ENCODE peak calls at places on chromosomes 7 and 10, in nine cellular contexts. One of them, this sample, is unnamed.

GRCh38 chr10:127937915-127938440 is 31.1 kb downstream of the PTPRE start:
- DNase-seq in neural progenitor cell: no peak
- DNase-seq in left lung: no peak
- DNase-seq in memory B cell: no peak
- DNase-seq in M059J: no peak
- DNase-seq in CD14-positive monocyte: no peak
- DNase-seq in heart left ventricle: no peak
- DNase-seq in MM.1S: no peak
- DNase-seq in T-helper 2 cell: no peak
- DNase-seq in this sample: no peak

GRCh38 chr7:534959-535358 is 15.3 kb upstream of the PDGFA start:
- DNase-seq in neural progenitor cell: no peak
- DNase-seq in left lung: no peak
- DNase-seq in memory B cell: no peak
- DNase-seq in M059J: no peak
- DNase-seq in CD14-positive monocyte: no peak
- DNase-seq in heart left ventricle: no peak
- DNase-seq in MM.1S: no peak
- DNase-seq in T-helper 2 cell: no peak
- DNase-seq in this sample: no peak

GRCh38 chr7:24724451-24725190 is 32.6 kb downstream of the GSDME start:
- DNase-seq in neural progenitor cell: no peak
- DNase-seq in left lung: no peak
- DNase-seq in memory B cell: no peak
- DNase-seq in M059J: no peak
- DNase-seq in CD14-positive monocyte: no peak
- DNase-seq in heart left ventricle: no peak
- DNase-seq in MM.1S: no peak
- DNase-seq in T-helper 2 cell: no peak
- DNase-seq in this sample: no peak

GRCh38 chr7:22156205-22156604 is 200.7 kb downstream of the RAPGEF5 start:
- DNase-seq in neural progenitor cell: no peak
- DNase-seq in left lung: no peak
- DNase-seq in memory B cell: no peak
- DNase-seq in M059J: peak
- DNase-seq in CD14-positive monocyte: no peak
- DNase-seq in heart left ventricle: no peak
- DNase-seq in MM.1S: no peak
- DNase-seq in T-helper 2 cell: no peak
- DNase-seq in this sample: no peak

GRCh38 chr10:8594711-8595110 is 540.2 kb downstream of the GATA3 start:
- DNase-seq in neural progenitor cell: no peak
- DNase-seq in left lung: no peak
- DNase-seq in memory B cell: no peak
- DNase-seq in M059J: no peak
- DNase-seq in CD14-positive monocyte: no peak
- DNase-seq in heart left ventricle: no peak
- DNase-seq in MM.1S: no peak
- DNase-seq in T-helper 2 cell: no peak
- DNase-seq in this sample: no peak

GRCh38 chr10:131834152-131834810 is 66.5 kb upstream of the PPP2R2D start:
- DNase-seq in neural progenitor cell: no peak
- DNase-seq in left lung: peak
- DNase-seq in memory B cell: no peak
- DNase-seq in M059J: no peak
- DNase-seq in CD14-positive monocyte: peak
- DNase-seq in heart left ventricle: no peak
- DNase-seq in MM.1S: no peak
- DNase-seq in T-helper 2 cell: no peak
- DNase-seq in this sample: peak

GRCh38 chr10:122122493-122122892 is 133.5 kb downstream of the TACC2 start:
- DNase-seq in neural progenitor cell: no peak
- DNase-seq in left lung: no peak
- DNase-seq in memory B cell: no peak
- DNase-seq in M059J: no peak
- DNase-seq in CD14-positive monocyte: no peak
- DNase-seq in heart left ventricle: no peak
- DNase-seq in MM.1S: no peak
- DNase-seq in T-helper 2 cell: no peak
- DNase-seq in this sample: no peak

GRCh38 chr10:124842721-124843120 is 41.1 kb downstream of the ABRAXAS2 start:
- DNase-seq in neural progenitor cell: no peak
- DNase-seq in left lung: no peak
- DNase-seq in memory B cell: no peak
- DNase-seq in M059J: peak
- DNase-seq in CD14-positive monocyte: no peak
- DNase-seq in heart left ventricle: no peak
- DNase-seq in MM.1S: no peak
- DNase-seq in T-helper 2 cell: no peak
- DNase-seq in this sample: no peak

GRCh38 chr10:119030421-119031250 is 1.1 kb downstream of the NANOS1 start:
- DNase-seq in neural progenitor cell: peak
- DNase-seq in left lung: peak
- DNase-seq in memory B cell: peak
- DNase-seq in M059J: peak
- DNase-seq in CD14-positive monocyte: no peak
- DNase-seq in heart left ventricle: peak
- DNase-seq in MM.1S: peak
- DNase-seq in T-helper 2 cell: peak
- DNase-seq in this sample: no peak

GRCh38 chr10:3926675-3927525 is 141.9 kb upstream of the KLF6 start:
- DNase-seq in neural progenitor cell: no peak
- DNase-seq in left lung: no peak
- DNase-seq in memory B cell: no peak
- DNase-seq in M059J: no peak
- DNase-seq in CD14-positive monocyte: no peak
- DNase-seq in heart left ventricle: no peak
- DNase-seq in MM.1S: no peak
- DNase-seq in T-helper 2 cell: no peak
- DNase-seq in this sample: no peak

GRCh38 chr7:8176370-8177081 is 85.4 kb downstream of the ICA1 start:
- DNase-seq in neural progenitor cell: no peak
- DNase-seq in left lung: peak
- DNase-seq in memory B cell: peak
- DNase-seq in M059J: no peak
- DNase-seq in CD14-positive monocyte: peak
- DNase-seq in heart left ventricle: no peak
- DNase-seq in MM.1S: peak
- DNase-seq in T-helper 2 cell: peak
- DNase-seq in this sample: no peak

GRCh38 chr7:157991351-157991750 is 596.3 kb downstream of the PTPRN2 start:
- DNase-seq in neural progenitor cell: no peak
- DNase-seq in left lung: no peak
- DNase-seq in memory B cell: no peak
- DNase-seq in M059J: no peak
- DNase-seq in CD14-positive monocyte: peak
- DNase-seq in heart left ventricle: no peak
- DNase-seq in MM.1S: no peak
- DNase-seq in T-helper 2 cell: no peak
- DNase-seq in this sample: no peak

GRCh38 chr7:44808914-44809393 is 12.5 kb downstream of the PPIA start:
- DNase-seq in neural progenitor cell: no peak
- DNase-seq in left lung: no peak
- DNase-seq in memory B cell: no peak
- DNase-seq in M059J: no peak
- DNase-seq in CD14-positive monocyte: no peak
- DNase-seq in heart left ventricle: no peak
- DNase-seq in MM.1S: no peak
- DNase-seq in T-helper 2 cell: no peak
- DNase-seq in this sample: no peak

GRCh38 chr7:120725376-120726039 is 132.4 kb downstream of the TSPAN12 start:
- DNase-seq in neural progenitor cell: peak
- DNase-seq in left lung: no peak
- DNase-seq in memory B cell: no peak
- DNase-seq in M059J: peak
- DNase-seq in CD14-positive monocyte: no peak
- DNase-seq in heart left ventricle: no peak
- DNase-seq in MM.1S: peak
- DNase-seq in T-helper 2 cell: no peak
- DNase-seq in this sample: no peak

GRCh38 chr7:52634996-52635395 is 400.4 kb upstream of the POM121L12 start:
- DNase-seq in neural progenitor cell: peak
- DNase-seq in left lung: no peak
- DNase-seq in memory B cell: no peak
- DNase-seq in M059J: peak
- DNase-seq in CD14-positive monocyte: no peak
- DNase-seq in heart left ventricle: no peak
- DNase-seq in MM.1S: no peak
- DNase-seq in T-helper 2 cell: no peak
- DNase-seq in this sample: no peak

GRCh38 chr7:83038787-83039186 is 123.9 kb downstream of the PCLO start:
- DNase-seq in neural progenitor cell: no peak
- DNase-seq in left lung: no peak
- DNase-seq in memory B cell: no peak
- DNase-seq in M059J: peak
- DNase-seq in CD14-positive monocyte: no peak
- DNase-seq in heart left ventricle: no peak
- DNase-seq in MM.1S: no peak
- DNase-seq in T-helper 2 cell: no peak
- DNase-seq in this sample: no peak

GRCh38 chr7:36627836-36628235 is 96.5 kb downstream of the AOAH start:
- DNase-seq in neural progenitor cell: no peak
- DNase-seq in left lung: no peak
- DNase-seq in memory B cell: no peak
- DNase-seq in M059J: no peak
- DNase-seq in CD14-positive monocyte: no peak
- DNase-seq in heart left ventricle: no peak
- DNase-seq in MM.1S: no peak
- DNase-seq in T-helper 2 cell: no peak
- DNase-seq in this sample: no peak

GRCh38 chr10:114691442-114691941 is 33.4 kb upstream of the ABLIM1 start:
- DNase-seq in neural progenitor cell: no peak
- DNase-seq in left lung: no peak
- DNase-seq in memory B cell: no peak
- DNase-seq in M059J: peak
- DNase-seq in CD14-positive monocyte: no peak
- DNase-seq in heart left ventricle: no peak
- DNase-seq in MM.1S: no peak
- DNase-seq in T-helper 2 cell: no peak
- DNase-seq in this sample: no peak

GRCh38 chr7:832292-832967 is at the start of gene SUN1:
- DNase-seq in neural progenitor cell: no peak
- DNase-seq in left lung: peak
- DNase-seq in memory B cell: no peak
- DNase-seq in M059J: peak
- DNase-seq in CD14-positive monocyte: no peak
- DNase-seq in heart left ventricle: peak
- DNase-seq in MM.1S: peak
- DNase-seq in T-helper 2 cell: peak
- DNase-seq in this sample: peak

GRCh38 chr7:25009271-25009670 is 29.3 kb upstream of the OSBPL3 start:
- DNase-seq in neural progenitor cell: no peak
- DNase-seq in left lung: peak
- DNase-seq in memory B cell: no peak
- DNase-seq in M059J: peak
- DNase-seq in CD14-positive monocyte: no peak
- DNase-seq in heart left ventricle: no peak
- DNase-seq in MM.1S: no peak
- DNase-seq in T-helper 2 cell: no peak
- DNase-seq in this sample: no peak

GRCh38 chr10:70662362-70663220 is 9.7 kb upstream of the ADAMTS14 start:
- DNase-seq in neural progenitor cell: no peak
- DNase-seq in left lung: no peak
- DNase-seq in memory B cell: no peak
- DNase-seq in M059J: no peak
- DNase-seq in CD14-positive monocyte: no peak
- DNase-seq in heart left ventricle: no peak
- DNase-seq in MM.1S: no peak
- DNase-seq in T-helper 2 cell: no peak
- DNase-seq in this sample: peak

GRCh38 chr10:124357583-124357930 is 61.2 kb downstream of the OAT start:
- DNase-seq in neural progenitor cell: no peak
- DNase-seq in left lung: no peak
- DNase-seq in memory B cell: no peak
- DNase-seq in M059J: no peak
- DNase-seq in CD14-positive monocyte: peak
- DNase-seq in heart left ventricle: no peak
- DNase-seq in MM.1S: no peak
- DNase-seq in T-helper 2 cell: no peak
- DNase-seq in this sample: peak

GRCh38 chr7:74230446-74231231 is 20.8 kb downstream of the LAT2 start:
- DNase-seq in neural progenitor cell: no peak
- DNase-seq in left lung: peak
- DNase-seq in memory B cell: peak
- DNase-seq in M059J: no peak
- DNase-seq in CD14-positive monocyte: peak
- DNase-seq in heart left ventricle: no peak
- DNase-seq in MM.1S: no peak
- DNase-seq in T-helper 2 cell: no peak
- DNase-seq in this sample: no peak

GRCh38 chr7:109213081-109213480 is 643.4 kb downstream of the DNAJB9 start:
- DNase-seq in neural progenitor cell: peak
- DNase-seq in left lung: no peak
- DNase-seq in memory B cell: no peak
- DNase-seq in M059J: no peak
- DNase-seq in CD14-positive monocyte: no peak
- DNase-seq in heart left ventricle: no peak
- DNase-seq in MM.1S: no peak
- DNase-seq in T-helper 2 cell: no peak
- DNase-seq in this sample: no peak

GRCh38 chr7:70696139-70696782 is 435.7 kb upstream of the GALNT17 start:
- DNase-seq in neural progenitor cell: peak
- DNase-seq in left lung: no peak
- DNase-seq in memory B cell: no peak
- DNase-seq in M059J: peak
- DNase-seq in CD14-positive monocyte: no peak
- DNase-seq in heart left ventricle: no peak
- DNase-seq in MM.1S: peak
- DNase-seq in T-helper 2 cell: no peak
- DNase-seq in this sample: no peak

GRCh38 chr10:95480901-95481491 is 80.2 kb downstream of the SORBS1 start:
- DNase-seq in neural progenitor cell: no peak
- DNase-seq in left lung: no peak
- DNase-seq in memory B cell: no peak
- DNase-seq in M059J: peak
- DNase-seq in CD14-positive monocyte: no peak
- DNase-seq in heart left ventricle: no peak
- DNase-seq in MM.1S: no peak
- DNase-seq in T-helper 2 cell: no peak
- DNase-seq in this sample: no peak

GRCh38 chr7:155208681-155209477 is 88.8 kb upstream of the INSIG1 start:
- DNase-seq in neural progenitor cell: no peak
- DNase-seq in left lung: no peak
- DNase-seq in memory B cell: no peak
- DNase-seq in M059J: peak
- DNase-seq in CD14-positive monocyte: no peak
- DNase-seq in heart left ventricle: no peak
- DNase-seq in MM.1S: no peak
- DNase-seq in T-helper 2 cell: no peak
- DNase-seq in this sample: no peak

This sample was measured in RWPE2.